ENCODE peak calls at places on chromosome 4, in six cellular contexts. Z is HCT116, S is GM23338, T is sigmoid colon, N is Panc1, Y is spleen. K is an unnamed sample.

GRCh38 chr4:182724414-182724813 is 192.8 kb downstream of the DCTD start:
- DNase-seq in T (no peak), Z (no peak), S (no peak), N (no peak), Y (no peak), K (no peak)

GRCh38 chr4:41154001-41154813 is 60.1 kb downstream of the APBB2 start:
- DNase-seq in Z (no peak), T (no peak), Y (no peak), N (no peak), S (no peak), K (no peak)

GRCh38 chr4:41573458-41574129 is 35.6 kb downstream of the LIMCH1 start:
- DNase-seq in S (no peak), Z (no peak), Y (no peak), N (no peak), T (no peak), K (no peak)

GRCh38 chr4:186936496-186937375 is 213.1 kb upstream of the FAT1 start:
- DNase-seq in Z (peak), N (no peak), Y (no peak), S (no peak), T (no peak), K (no peak)

GRCh38 chr4:48509543-48509942 is 19.5 kb downstream of the ZAR1 start:
- DNase-seq in Y (no peak), T (no peak), N (no peak), Z (no peak), S (no peak), K (no peak)

GRCh38 chr4:48360966-48361470 is 19.7 kb downstream of the SLAIN2 start:
- DNase-seq in Z (no peak), S (no peak), T (no peak), Y (no peak), N (no peak), K (no peak)

GRCh38 chr4:169208090-169208455 is 62.7 kb downstream of the SH3RF1 start:
- DNase-seq in T (no peak), N (no peak), Z (no peak), S (peak), Y (no peak), K (no peak)

GRCh38 chr4:94995684-94996394 is 238.1 kb downstream of the BMPR1B start:
- DNase-seq in N (no peak), T (no peak), Y (no peak), S (peak), Z (no peak), K (no peak)

GRCh38 chr4:138242076-138242829 is at the start of gene SLC7A11:
- DNase-seq in S (peak), Z (peak), Y (no peak), N (peak), T (no peak), K (no peak)

GRCh38 chr4:146545102-146545501 is 23.4 kb upstream of the SLC10A7 start:
- DNase-seq in N (no peak), Z (no peak), S (peak), T (no peak), Y (no peak), K (no peak)

GRCh38 chr4:165605811-165606210 is 227.0 kb downstream of the CPE start:
- DNase-seq in T (no peak), Y (no peak), N (no peak), S (no peak), Z (no peak), K (no peak)

GRCh38 chr4:165606465-165607205 is 227.8 kb downstream of the CPE start:
- DNase-seq in Z (no peak), T (no peak), Y (no peak), N (no peak), S (no peak), K (no peak)

GRCh38 chr4:165609653-165610052 is 230.8 kb downstream of the CPE start:
- DNase-seq in Z (no peak), N (no peak), Y (no peak), T (no peak), S (peak), K (no peak)

GRCh38 chr4:165600959-165601674 is 222.3 kb downstream of the CPE start:
- DNase-seq in Z (no peak), Y (no peak), N (no peak), T (no peak), S (no peak), K (no peak)

DNA sequence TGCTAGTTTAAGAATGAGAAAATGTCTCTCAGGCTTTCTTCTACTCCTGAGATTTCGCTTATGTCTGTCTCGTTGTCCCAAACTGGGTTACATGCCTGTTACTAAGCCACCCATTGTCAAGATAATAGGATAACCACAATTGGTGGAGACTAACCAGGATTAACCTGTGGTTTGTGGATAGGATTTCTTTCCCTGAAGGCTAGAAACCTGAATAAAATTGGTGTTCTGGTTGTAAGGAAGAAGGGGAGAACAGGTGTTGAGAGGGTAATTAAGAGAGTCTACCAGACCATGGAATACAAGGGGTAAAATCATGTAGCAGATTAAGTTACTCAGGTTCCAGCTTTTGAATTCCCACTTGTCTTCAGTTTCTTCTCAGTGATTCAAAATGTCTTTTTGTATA is 225.4 kb downstream of the CPE start:
- DNase-seq in Z (no peak), Y (no peak), N (no peak), S (no peak), T (no peak), K (no peak)
- TF ChIP-seq POLR2AphosphoS5 in Z (no peak), Y (no peak), N (no peak), S (no peak), T (no peak), K (no peak)

DNA sequence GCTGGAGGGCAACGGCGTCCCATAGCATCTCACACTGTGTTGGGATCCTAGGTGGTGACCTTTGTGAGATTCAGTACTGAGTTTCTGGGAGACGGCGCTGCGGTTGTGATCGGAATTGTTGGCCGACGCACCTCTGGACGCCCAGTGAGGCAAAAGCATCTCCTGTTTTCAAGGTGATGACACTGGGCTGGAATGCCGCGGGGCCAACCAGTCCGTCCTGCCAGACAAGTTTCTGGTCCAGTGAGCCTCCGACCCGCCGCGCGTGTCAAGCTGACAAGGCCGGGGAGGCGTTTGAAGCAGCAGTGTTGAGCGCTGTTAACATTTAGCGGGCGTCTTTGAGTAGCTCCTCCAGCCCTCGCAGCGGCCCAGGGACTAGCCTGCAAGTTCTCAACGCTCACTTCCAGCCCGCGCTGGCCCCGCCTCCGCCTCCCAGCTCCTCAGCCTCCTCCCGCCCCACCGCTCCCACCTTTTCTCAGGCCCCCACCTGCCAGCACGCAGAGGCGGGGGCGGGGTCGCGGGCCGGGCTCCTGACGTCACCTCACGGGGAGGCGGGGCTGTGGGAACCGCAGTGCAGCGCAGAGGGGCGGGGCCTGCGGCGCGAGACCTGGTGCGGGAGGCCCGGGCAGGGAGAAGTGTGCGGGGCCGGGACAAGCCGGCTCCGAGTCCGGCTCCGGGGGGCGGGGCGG is 482 bp upstream of the CDS1 start:
- DNase-seq in Y (peak), N (no peak), T (peak), S (peak), Z (peak), K (peak)
- H3K27ac ChIP-seq in Y (peak), N (peak), T (peak), S (peak), Z (peak), K (peak)

GRCh38 chr4:84264652-84265051 is 234.4 kb downstream of the NKX6-1 start:
- DNase-seq in T (no peak), S (no peak), Z (no peak), Y (no peak), N (no peak), K (no peak)
- H3K4me3 ChIP-seq in T (no peak), S (no peak), Z (no peak), Y (no peak), N (no peak), K (no peak)

GRCh38 chr4:150579591-150580234 is 2.2 kb upstream of the MAB21L2 start:
- DNase-seq in T (peak), Y (peak), S (peak), Z (no peak), N (no peak), K (no peak)
- TF ChIP-seq POLR2AphosphoS5 in T (peak), Y (no peak), S (no peak), Z (no peak), N (no peak), K (no peak)

GRCh38 chr4:20432098-20432497 is 180.4 kb downstream of the SLIT2 start:
- DNase-seq in Y (no peak), N (no peak), S (no peak), Z (no peak), T (no peak), K (no peak)
- H3K27ac ChIP-seq in Y (no peak), N (no peak), S (no peak), Z (no peak), T (peak), K (peak)